ENCODE peak calls at places on chromosomes 12 and 14, in six cellular contexts. T is IMR-90, B is esophagus squamous epithelium, G is heart left ventricle, F is body of pancreas, P is breast epithelium. A is an unnamed sample. For H3K4me1, the result is how much of the 10 kb centered on the place peaks cover.

GRCh38 chr12:6062427-6063378 is 61.8 kb downstream of the VWF start:
- DNase-seq in G (peak), P (no peak), T (peak), B (no peak), F (peak), A (peak)

GRCh38 chr12:131775904-131776889 is 52.0 kb upstream of the MMP17 start:
- DNase-seq in G (no peak), F (no peak), T (no peak), B (no peak), P (peak), A (peak)

GRCh38 chr14:88352299-88353097 is 29.4 kb upstream of the KCNK10 start:
- DNase-seq in T (peak), F (no peak), P (no peak), G (no peak), B (no peak), A (no peak)

GRCh38 chr12:66235626-66236281 is 46.7 kb downstream of the IRAK3 start:
- DNase-seq in G (no peak), P (no peak), T (peak), F (no peak), B (no peak), A (no peak)

GRCh38 chr14:94174622-94175402 is 690 bp downstream of the PPP4R4 start:
- DNase-seq in P (no peak), B (no peak), T (no peak), G (peak), F (peak), A (no peak)

GRCh38 chr14:77140343-77140936 is 1.2 kb downstream of the ZDHHC22 start:
- DNase-seq in G (no peak), T (no peak), F (no peak), P (peak), B (no peak), A (peak)

GRCh38 chr14:92754956-92755355 is 6.5 kb upstream of the LGMN start:
- DNase-seq in T (no peak), P (no peak), B (no peak), F (peak), G (no peak), A (no peak)

GRCh38 chr14:28398501-28398900 is 368.1 kb upstream of the FOXG1 start:
- DNase-seq in B (no peak), F (no peak), G (no peak), T (no peak), P (no peak), A (no peak)

GRCh38 chr12:112198120-112198733 is 72.9 kb downstream of the TRAFD1 start:
- DNase-seq in P (no peak), T (peak), B (no peak), F (peak), G (peak), A (peak)

GRCh38 chr14:68193970-68194634 is 374.5 kb downstream of the RAD51B start:
- DNase-seq in T (no peak), B (no peak), P (no peak), F (peak), G (no peak), A (no peak)

GRCh38 chr14:73502017-73502619 is 11.4 kb downstream of the RIOX1 start:
- DNase-seq in P (no peak), F (no peak), B (no peak), T (no peak), G (no peak), A (no peak)

DNA sequence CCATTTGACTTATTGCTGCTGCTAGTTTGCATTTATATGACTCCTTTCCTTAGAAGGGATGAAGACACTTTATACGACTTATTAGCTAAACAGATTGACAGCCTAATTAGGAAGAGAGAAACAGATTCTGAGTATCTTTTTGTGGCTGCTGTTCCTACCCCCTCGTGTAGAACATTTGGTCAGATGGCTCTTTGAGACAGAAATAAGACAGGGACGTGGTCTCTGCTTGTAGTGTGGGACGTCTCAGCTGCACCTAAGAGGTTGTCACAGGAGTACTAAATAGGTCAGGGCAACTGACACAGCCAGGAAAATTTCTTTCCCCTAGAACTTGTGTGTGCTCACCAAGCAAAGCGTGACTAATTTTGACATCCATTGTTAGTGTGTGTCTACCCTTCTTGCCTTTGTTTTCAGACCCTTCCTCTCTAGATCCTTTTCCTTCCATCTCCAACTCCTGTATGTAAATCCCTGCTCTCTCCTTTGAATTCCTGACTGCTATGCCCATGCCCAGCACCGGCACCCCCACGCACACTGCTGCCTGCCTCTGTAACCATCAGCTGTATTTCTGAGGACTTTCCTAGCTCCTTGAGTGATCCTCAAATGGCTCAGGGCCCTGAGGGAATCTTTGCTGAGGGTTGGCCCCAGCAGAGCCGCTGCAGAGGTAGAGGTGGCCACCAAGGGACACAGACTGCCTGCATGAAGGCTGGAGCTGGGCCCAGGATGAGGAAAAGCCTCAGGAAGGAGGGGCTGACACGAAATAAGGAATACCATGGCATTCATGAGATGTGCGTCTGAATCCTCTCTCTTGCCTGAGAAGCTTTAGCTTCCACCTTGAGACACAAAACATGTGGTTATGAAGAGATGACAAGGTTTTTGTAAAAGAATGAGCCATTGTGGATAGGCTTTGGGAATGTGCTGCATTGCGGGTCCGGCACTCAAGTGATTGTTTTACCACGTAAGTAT is 83.0 kb downstream of the DAD1 start:
- DNase-seq in F (no peak), T (no peak), P (no peak), G (no peak), B (no peak), A (no peak)
- H3K4me3 ChIP-seq in F (no peak), T (no peak), P (no peak), G (no peak), B (no peak), A (no peak)

GRCh38 chr12:118537481-118537917 is 161.1 kb downstream of the SUDS3 start:
- DNase-seq in F (no peak), P (no peak), T (no peak), G (peak), B (no peak), A (no peak)
- TF ChIP-seq POLR2A in F (no peak), P (no peak), T (no peak), G (no peak), B (no peak), A (no peak)

GRCh38 chr12:75852956-75853355 is 178.6 kb downstream of the PHLDA1 start:
- DNase-seq in B (no peak), P (no peak), F (no peak), T (no peak), G (no peak), A (no peak)
- H3K4me1 ChIP-seq in B (half or more), P (under half), F (under half), T (under half), G (under half), A (under half)

GRCh38 chr14:50792058-50792477 is 38.9 kb downstream of the NIN start:
- DNase-seq in T (no peak), G (no peak), F (no peak), P (no peak), B (no peak), A (no peak)
- H3K4me3 ChIP-seq in T (no peak), G (peak), F (no peak), P (no peak), B (no peak), A (no peak)

A was measured in spleen.